ENCODE peak calls at places on chromosomes 7 and 10, in six cellular contexts. One of them, this sample, is unnamed.

GRCh38 chr7:20651960-20652544 is 36.6 kb downstream of the ABCB5 start:
- DNase-seq in GM12878: no peak
- DNase-seq in A549: peak
- DNase-seq in NB4: peak
- DNase-seq in K562: peak
- DNase-seq in HepG2: no peak
- DNase-seq in this sample: peak

GRCh38 chr10:113957013-113957412 is 86.7 kb upstream of the ADRB1 start:
- DNase-seq in A549: no peak
- DNase-seq in NB4: no peak
- DNase-seq in GM12878: no peak
- DNase-seq in K562: no peak
- DNase-seq in HepG2: peak
- DNase-seq in this sample: peak

GRCh38 chr7:134772401-134772800 is 7.0 kb upstream of the CALD1 start:
- DNase-seq in NB4: no peak
- DNase-seq in K562: no peak
- DNase-seq in HepG2: no peak
- DNase-seq in A549: no peak
- DNase-seq in GM12878: no peak
- DNase-seq in this sample: no peak

GRCh38 chr10:26573674-26574073 is 123.8 kb upstream of the PDSS1 start:
- DNase-seq in A549: no peak
- DNase-seq in HepG2: no peak
- DNase-seq in NB4: no peak
- DNase-seq in GM12878: no peak
- DNase-seq in K562: no peak
- DNase-seq in this sample: no peak

GRCh38 chr7:111437736-111438135 is 124.6 kb downstream of the IMMP2L start:
- DNase-seq in A549: no peak
- DNase-seq in K562: peak
- DNase-seq in NB4: no peak
- DNase-seq in GM12878: no peak
- DNase-seq in HepG2: no peak
- DNase-seq in this sample: peak

GRCh38 chr7:155770186-155770585 is 42.1 kb downstream of the SHH start:
- DNase-seq in HepG2: no peak
- DNase-seq in NB4: no peak
- DNase-seq in K562: no peak
- DNase-seq in GM12878: no peak
- DNase-seq in A549: no peak
- DNase-seq in this sample: no peak

GRCh38 chr7:157670490-157671357 is 333.9 kb downstream of the DNAJB6 start:
- DNase-seq in K562: no peak
- DNase-seq in NB4: peak
- DNase-seq in GM12878: no peak
- DNase-seq in A549: no peak
- DNase-seq in HepG2: no peak
- DNase-seq in this sample: no peak

GRCh38 chr7:150686030-150686626 is 622 bp downstream of the GIMAP2 start:
- DNase-seq in NB4: peak
- DNase-seq in K562: no peak
- DNase-seq in A549: no peak
- DNase-seq in HepG2: no peak
- DNase-seq in GM12878: no peak
- DNase-seq in this sample: peak

GRCh38 chr7:51123322-51124021 is 193.1 kb downstream of the COBL start:
- DNase-seq in K562: no peak
- DNase-seq in NB4: peak
- DNase-seq in GM12878: no peak
- DNase-seq in HepG2: no peak
- DNase-seq in A549: peak
- DNase-seq in this sample: no peak

GRCh38 chr10:73974309-73974946 is 23.5 kb upstream of the VCL start:
- DNase-seq in NB4: no peak
- DNase-seq in A549: no peak
- DNase-seq in GM12878: no peak
- DNase-seq in HepG2: no peak
- DNase-seq in K562: no peak
- DNase-seq in this sample: no peak

GRCh38 chr7:115851291-115851690 is 179.3 kb downstream of the TFEC start:
- DNase-seq in K562: peak
- DNase-seq in NB4: peak
- DNase-seq in A549: no peak
- DNase-seq in HepG2: peak
- DNase-seq in GM12878: no peak
- DNase-seq in this sample: peak

GRCh38 chr7:92634125-92634710 is 44.0 kb upstream of the FAM133B start:
- DNase-seq in A549: no peak
- DNase-seq in NB4: peak
- DNase-seq in GM12878: no peak
- DNase-seq in HepG2: no peak
- DNase-seq in K562: peak
- DNase-seq in this sample: peak

GRCh38 chr10:17348111-17349008 is 106.0 kb downstream of the ST8SIA6 start:
- DNase-seq in A549: peak
- DNase-seq in K562: peak
- DNase-seq in GM12878: no peak
- DNase-seq in NB4: no peak
- DNase-seq in HepG2: no peak
- DNase-seq in this sample: peak

GRCh38 chr10:24723386-24723787 is 300 bp downstream of the ARHGAP21 start:
- DNase-seq in NB4: no peak
- DNase-seq in K562: no peak
- DNase-seq in HepG2: no peak
- DNase-seq in A549: peak
- DNase-seq in GM12878: no peak
- DNase-seq in this sample: no peak

GRCh38 chr7:159122276-159122675 is 22.4 kb downstream of the VIPR2 start:
- DNase-seq in NB4: no peak
- DNase-seq in HepG2: no peak
- DNase-seq in K562: no peak
- DNase-seq in A549: no peak
- DNase-seq in GM12878: no peak
- DNase-seq in this sample: no peak

GRCh38 chr7:137439829-137440433 is 96.4 kb upstream of the PTN start:
- DNase-seq in HepG2: no peak
- DNase-seq in K562: no peak
- DNase-seq in NB4: no peak
- DNase-seq in GM12878: no peak
- DNase-seq in A549: no peak
- DNase-seq in this sample: no peak

GRCh38 chr10:6356280-6356793 is 153.6 kb downstream of the PFKFB3 start:
- DNase-seq in A549: no peak
- DNase-seq in NB4: no peak
- DNase-seq in GM12878: no peak
- DNase-seq in HepG2: no peak
- DNase-seq in K562: no peak
- DNase-seq in this sample: no peak

GRCh38 chr7:106285801-106286492 is 1.2 kb upstream of the NAMPT start:
- DNase-seq in NB4: peak
- DNase-seq in K562: no peak
- DNase-seq in HepG2: no peak
- DNase-seq in GM12878: peak
- DNase-seq in A549: no peak
- DNase-seq in this sample: peak

GRCh38 chr7:149872419-149873073 is 1.2 kb upstream of the ATP6V0E2 start:
- DNase-seq in A549: peak
- DNase-seq in K562: peak
- DNase-seq in GM12878: no peak
- DNase-seq in NB4: peak
- DNase-seq in HepG2: peak
- DNase-seq in this sample: peak

GRCh38 chr10:60663850-60664249 is 114.4 kb upstream of the CDK1 start:
- DNase-seq in A549: no peak
- DNase-seq in NB4: no peak
- DNase-seq in GM12878: no peak
- DNase-seq in HepG2: peak
- DNase-seq in K562: peak
- DNase-seq in this sample: no peak

GRCh38 chr7:127396184-127396583 is 3.7 kb upstream of the ZNF800 start:
- DNase-seq in HepG2: no peak
- DNase-seq in NB4: peak
- DNase-seq in K562: peak
- DNase-seq in GM12878: no peak
- DNase-seq in A549: peak
- DNase-seq in this sample: no peak

GRCh38 chr7:71308105-71308504 is 176.2 kb downstream of the GALNT17 start:
- DNase-seq in HepG2: no peak
- DNase-seq in GM12878: no peak
- DNase-seq in K562: no peak
- DNase-seq in NB4: no peak
- DNase-seq in A549: no peak
- DNase-seq in this sample: no peak

GRCh38 chr7:5296627-5297226 is 14.0 kb downstream of the SLC29A4 start:
- DNase-seq in K562: peak
- DNase-seq in HepG2: no peak
- DNase-seq in NB4: no peak
- DNase-seq in GM12878: peak
- DNase-seq in A549: no peak
- DNase-seq in this sample: peak

GRCh38 chr10:127150136-127150535 is 46.3 kb downstream of the INSYN2A start:
- DNase-seq in NB4: no peak
- DNase-seq in HepG2: no peak
- DNase-seq in A549: peak
- DNase-seq in GM12878: no peak
- DNase-seq in K562: no peak
- DNase-seq in this sample: peak

GRCh38 chr7:106313456-106313891 is 28.7 kb upstream of the NAMPT start:
- DNase-seq in A549: no peak
- DNase-seq in GM12878: no peak
- DNase-seq in NB4: no peak
- DNase-seq in HepG2: no peak
- DNase-seq in K562: no peak
- DNase-seq in this sample: peak

GRCh38 chr10:102451105-102451969 is at the start of gene C10orf95:
- DNase-seq in NB4: no peak
- DNase-seq in HepG2: no peak
- DNase-seq in A549: no peak
- DNase-seq in K562: no peak
- DNase-seq in GM12878: no peak
- DNase-seq in this sample: no peak

DNA sequence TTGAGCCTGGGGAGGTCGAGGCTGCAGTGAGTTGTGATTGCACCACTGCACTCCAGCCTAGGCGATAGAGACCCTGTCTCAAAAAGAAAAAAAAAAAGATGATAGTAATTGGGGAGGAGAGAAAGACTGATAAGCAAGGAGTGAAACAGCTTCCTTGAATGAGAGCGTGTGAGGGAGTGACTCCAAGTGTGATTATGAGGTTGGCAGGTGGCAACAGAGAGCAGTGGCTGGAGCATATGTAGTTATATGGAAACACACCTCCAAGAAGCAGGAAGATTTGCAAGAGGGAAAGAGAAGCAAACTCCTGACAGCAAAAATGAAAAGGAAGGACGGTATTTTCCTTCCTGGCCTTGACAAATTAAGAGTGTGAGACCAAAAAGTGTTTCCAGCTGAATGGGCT is 50.4 kb downstream of the VKORC1L1 start:
- DNase-seq in NB4: no peak
- DNase-seq in HepG2: no peak
- DNase-seq in A549: no peak
- DNase-seq in GM12878: no peak
- DNase-seq in K562: peak
- DNase-seq in this sample: no peak
- TF ChIP-seq MYC in NB4: no peak
- TF ChIP-seq MYC in HepG2: no peak
- TF ChIP-seq MYC in A549: no peak
- TF ChIP-seq MYC in GM12878: no peak
- TF ChIP-seq MYC in K562: no peak
- TF ChIP-seq MYC in this sample: no peak

GRCh38 chr7:128887169-128888038 is 23.1 kb downstream of the KCP start:
- DNase-seq in HepG2: no peak
- DNase-seq in GM12878: no peak
- DNase-seq in A549: no peak
- DNase-seq in K562: no peak
- DNase-seq in NB4: no peak
- DNase-seq in this sample: no peak
- H3K4me3 ChIP-seq in HepG2: no peak
- H3K4me3 ChIP-seq in GM12878: no peak
- H3K4me3 ChIP-seq in A549: no peak
- H3K4me3 ChIP-seq in K562: no peak
- H3K4me3 ChIP-seq in NB4: no peak
- H3K4me3 ChIP-seq in this sample: no peak

GRCh38 chr7:13414661-13415105 is 574.8 kb downstream of the ETV1 start:
- DNase-seq in K562: no peak
- DNase-seq in A549: no peak
- DNase-seq in GM12878: no peak
- DNase-seq in NB4: no peak
- DNase-seq in HepG2: no peak
- DNase-seq in this sample: no peak
- TF ChIP-seq MYC in K562: no peak
- TF ChIP-seq MYC in A549: no peak
- TF ChIP-seq MYC in GM12878: no peak
- TF ChIP-seq MYC in NB4: no peak
- TF ChIP-seq MYC in HepG2: no peak
- TF ChIP-seq MYC in this sample: no peak

DNA sequence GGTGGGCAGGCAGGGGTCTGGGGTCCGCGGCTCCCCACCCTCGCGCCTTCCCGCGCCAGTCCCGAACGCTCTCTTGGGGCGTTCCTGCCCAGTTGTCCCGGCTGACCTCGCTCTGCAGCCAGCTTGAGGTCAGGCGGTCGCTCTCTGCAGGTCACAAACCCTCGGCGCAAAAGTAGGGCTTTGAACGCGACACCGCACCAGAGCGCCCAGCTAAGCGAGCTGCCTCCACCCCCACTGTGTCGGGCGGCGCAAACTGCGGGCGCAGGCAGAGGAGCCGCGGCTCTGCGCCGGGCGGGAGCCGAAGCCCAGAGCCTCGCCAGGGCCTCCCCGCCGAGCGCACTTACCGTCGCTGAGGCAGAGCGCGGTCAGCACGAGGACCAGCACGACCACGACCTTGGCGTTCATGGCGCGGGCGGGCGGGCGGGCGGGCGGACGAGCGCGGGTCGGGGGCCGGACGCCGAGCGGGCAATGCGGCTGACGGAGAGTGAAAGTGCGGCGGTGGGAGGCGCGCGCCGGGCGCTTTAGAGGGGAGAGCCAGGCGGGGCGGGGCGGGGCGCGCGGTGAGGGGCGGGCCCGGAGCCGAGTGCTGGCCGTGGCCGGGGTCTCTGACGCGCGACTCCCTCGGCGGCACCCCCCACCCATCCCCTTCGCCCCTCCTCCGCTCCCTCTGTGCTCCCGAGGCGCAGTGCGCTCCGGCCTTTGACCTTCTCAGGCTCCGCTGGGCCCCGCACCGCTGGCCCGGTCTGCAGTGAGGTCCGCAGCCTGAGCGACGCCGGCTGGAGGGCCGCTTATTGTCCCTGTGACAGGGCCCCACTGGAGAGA is at the start of gene CXCL12:
- DNase-seq in A549: no peak
- DNase-seq in NB4: no peak
- DNase-seq in K562: no peak
- DNase-seq in GM12878: no peak
- DNase-seq in HepG2: no peak
- DNase-seq in this sample: peak
- H3K4me3 ChIP-seq in A549: peak
- H3K4me3 ChIP-seq in NB4: no peak
- H3K4me3 ChIP-seq in K562: no peak
- H3K4me3 ChIP-seq in GM12878: no peak
- H3K4me3 ChIP-seq in HepG2: no peak
- H3K4me3 ChIP-seq in this sample: no peak

This sample was measured in endothelial cell of umbilical vein.